ENCODE peak calls at places on chromosomes 11 and 22, in four cellular contexts. I is bronchial epithelial cell, X is PC-3, V is GM06990. W is an unnamed sample.

GRCh38 chr22:41223535-41223934 is 17.2 kb downstream of the CHADL start:
- DNase-seq in I (peak; percentile 20), X (no peak), V (no peak), W (no peak)

GRCh38 chr11:117789241-117789640 is 7.8 kb downstream of the DSCAML1 start:
- DNase-seq in I (no peak), X (no peak), V (no peak), W (no peak)

GRCh38 chr22:49564054-49564453 is 263.6 kb downstream of the BRD1 start:
- DNase-seq in I (no peak), X (no peak), V (no peak), W (no peak)

GRCh38 chr11:134763030-134763388 is 351.0 kb upstream of the B3GAT1 start:
- DNase-seq in I (no peak), X (peak; percentile 62), V (no peak), W (no peak)

GRCh38 chr22:32509045-32509444 is 34.4 kb downstream of the FBXO7 start:
- DNase-seq in I (no peak), X (no peak), V (no peak), W (no peak)

GRCh38 chr22:39098026-39098425 is 982 bp downstream of the APOBEC3H start:
- DNase-seq in I (no peak), X (no peak), V (peak; percentile 62), W (no peak)

GRCh38 chr11:108122166-108122628 is 830 bp downstream of the ACAT1 start:
- DNase-seq in I (no peak), X (peak; percentile 28), V (no peak), W (no peak)

GRCh38 chr11:100639140-100639539 is 47.9 kb upstream of the ARHGAP42 start:
- DNase-seq in I (peak; percentile 94), X (no peak), V (no peak), W (no peak)

GRCh38 chr11:27914080-27914479 is 193.9 kb downstream of the KIF18A start:
- DNase-seq in I (peak; percentile 59), X (peak; percentile 56), V (no peak), W (no peak)

GRCh38 chr11:2574043-2574552 is 125.7 kb downstream of the KCNQ1OT1 start:
- DNase-seq in I (no peak), X (no peak), V (no peak), W (no peak)

GRCh38 chr11:34676227-34676626 is 55.3 kb downstream of the EHF start:
- DNase-seq in I (no peak), X (no peak), V (no peak), W (no peak)

GRCh38 chr22:37242395-37242918 is 1.6 kb downstream of the RAC2 start:
- DNase-seq in I (peak; percentile 67), X (peak; percentile 51), V (peak; percentile 83), W (peak; percentile 88)

GRCh38 chr11:69462106-69463045 is 19.1 kb upstream of the LINC01488 start:
- DNase-seq in I (no peak), X (no peak), V (no peak), W (no peak)

GRCh38 chr11:111913997-111914396 is 1.5 kb downstream of the HSPB2 start:
- DNase-seq in I (peak; percentile 44), X (peak; percentile 33), V (no peak), W (no peak)

GRCh38 chr11:21811572-21811971 is 381.3 kb upstream of the ANO5 start:
- DNase-seq in I (no peak), X (no peak), V (no peak), W (no peak)

GRCh38 chr11:57354699-57355098 is 16.5 kb downstream of the P2RX3 start:
- DNase-seq in I (no peak), X (no peak), V (no peak), W (no peak)

GRCh38 chr11:46889689-46890475 is 28.5 kb downstream of the LRP4 start:
- DNase-seq in I (peak; percentile 64), X (peak; percentile 83), V (peak; percentile 28), W (peak; percentile 62)

GRCh38 chr11:46890665-46891064 is 27.7 kb downstream of the LRP4 start:
- DNase-seq in I (peak; percentile 10), X (peak; percentile 14), V (no peak), W (no peak)

GRCh38 chr11:46892109-46892508 is 26.2 kb downstream of the LRP4 start:
- DNase-seq in I (no peak), X (no peak), V (no peak), W (no peak)

GRCh38 chr11:46888636-46889035 is 29.7 kb downstream of the LRP4 start:
- DNase-seq in I (no peak), X (no peak), V (no peak), W (no peak)

DNA sequence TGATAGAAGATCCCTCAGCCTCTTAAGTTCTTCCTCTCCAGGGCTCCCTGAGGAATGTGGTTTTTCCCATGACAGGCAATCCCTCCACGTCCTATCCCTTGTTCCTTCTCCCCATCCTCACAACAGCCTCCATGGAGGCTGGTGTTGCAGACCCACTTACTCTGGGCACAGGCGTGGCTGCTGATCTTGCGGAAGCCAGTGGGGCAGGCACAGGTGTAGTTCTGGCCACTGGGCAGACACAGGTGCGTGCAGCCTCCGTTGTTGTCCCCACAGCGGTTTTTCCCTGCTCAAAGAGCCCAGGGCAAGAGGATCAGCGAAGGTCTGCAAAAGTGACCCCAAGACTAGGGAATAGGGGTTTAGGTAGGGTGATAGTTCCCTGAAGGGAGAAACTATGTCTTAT is 29.1 kb downstream of the LRP4 start:
- DNase-seq in I (no peak), X (no peak), V (no peak), W (no peak)
- H3K4me3 ChIP-seq in I (no peak overlapping the region), X (no peak overlapping the region), V (no peak overlapping the region), W (no peak overlapping the region)

GRCh38 chr22:42644422-42645340 is 4.3 kb upstream of the ATP5MGL start:
- DNase-seq in I (no peak), X (no peak), V (no peak), W (no peak)

GRCh38 chr22:42641801-42642413 is 1.5 kb upstream of the ATP5MGL start:
- DNase-seq in I (no peak), X (no peak), V (no peak), W (no peak)

GRCh38 chr22:42642801-42643631 is 2.6 kb upstream of the ATP5MGL start:
- DNase-seq in I (no peak), X (no peak), V (peak; percentile 42), W (no peak)

GRCh38 chr22:42645341-42645937 is 3.8 kb downstream of the CYB5R3 start:
- DNase-seq in I (peak; percentile 41), X (no peak), V (no peak), W (no peak)

GRCh38 chr22:42643632-42644421 is 3.4 kb upstream of the ATP5MGL start:
- DNase-seq in I (no peak), X (no peak), V (no peak), W (no peak)
- H3K4me3 ChIP-seq in I (no peak overlapping the region), X (no peak overlapping the region), V (no peak overlapping the region), W (no peak overlapping the region)

GRCh38 chr11:104339383-104339831 is 175.5 kb upstream of the PDGFD start:
- DNase-seq in I (no peak), X (no peak), V (no peak), W (no peak)
- H3K4me3 ChIP-seq in I (no peak overlapping the region), X (no peak overlapping the region), V (no peak overlapping the region), W (no peak overlapping the region)

GRCh38 chr11:6607190-6607635 is 3.6 kb downstream of the ILK start:
- DNase-seq in I (no peak), X (no peak), V (no peak), W (no peak)
- H3K4me3 ChIP-seq in I (no peak overlapping the region), X (no peak overlapping the region), V (peak overlapping the region; percentile 9), W (peak overlapping the region; percentile 3)

GRCh38 chr22:17368727-17369552 is at the start of gene CECR2:
- DNase-seq in I (no peak), X (no peak), V (peak; percentile 12), W (no peak)

GRCh38 chr22:17368144-17368726 is 1.0 kb upstream of the CECR2 start:
- DNase-seq in I (no peak), X (no peak), V (no peak), W (no peak)

GRCh38 chr22:17369553-17370035 is 334 bp downstream of the CECR2 start:
- DNase-seq in I (no peak), X (no peak), V (peak; percentile 37), W (no peak)

GRCh38 chr22:17366329-17366728 is 2.9 kb upstream of the CECR2 start:
- DNase-seq in I (no peak), X (no peak), V (no peak), W (no peak)

GRCh38 chr22:17366830-17367229 is 2.4 kb upstream of the CECR2 start:
- DNase-seq in I (no peak), X (no peak), V (peak; percentile 22), W (no peak)
- H3K4me3 ChIP-seq in I (no peak overlapping the region), X (no peak overlapping the region), V (no peak overlapping the region), W (no peak overlapping the region)

GRCh38 chr11:107018902-107019493 is 722 bp upstream of the GUCY1A2 start:
- DNase-seq in I (peak; percentile 41), X (peak; percentile 75), V (peak; percentile 40), W (no peak)

GRCh38 chr11:107017433-107018227 is 646 bp downstream of the GUCY1A2 start:
- DNase-seq in I (no peak), X (peak; percentile 21), V (peak; percentile 47), W (no peak)

GRCh38 chr11:107017104-107017432 is 1.2 kb downstream of the GUCY1A2 start:
- DNase-seq in I (no peak), X (no peak), V (no peak), W (no peak)

GRCh38 chr11:107014871-107015270 is 3.4 kb downstream of the GUCY1A2 start:
- DNase-seq in I (peak; percentile 57), X (peak; percentile 76), V (no peak), W (no peak)

GRCh38 chr11:107018274-107018901 is at the start of gene GUCY1A2:
- DNase-seq in I (no peak), X (no peak), V (peak; percentile 13), W (no peak)
- H3K4me3 ChIP-seq in I (peak within 1 kb of the TSS; percentile 22), X (peak within 1 kb of the TSS; percentile 57), V (peak within 1 kb of the TSS; percentile 38), W (no peak within 1 kb of the TSS)

DNA sequence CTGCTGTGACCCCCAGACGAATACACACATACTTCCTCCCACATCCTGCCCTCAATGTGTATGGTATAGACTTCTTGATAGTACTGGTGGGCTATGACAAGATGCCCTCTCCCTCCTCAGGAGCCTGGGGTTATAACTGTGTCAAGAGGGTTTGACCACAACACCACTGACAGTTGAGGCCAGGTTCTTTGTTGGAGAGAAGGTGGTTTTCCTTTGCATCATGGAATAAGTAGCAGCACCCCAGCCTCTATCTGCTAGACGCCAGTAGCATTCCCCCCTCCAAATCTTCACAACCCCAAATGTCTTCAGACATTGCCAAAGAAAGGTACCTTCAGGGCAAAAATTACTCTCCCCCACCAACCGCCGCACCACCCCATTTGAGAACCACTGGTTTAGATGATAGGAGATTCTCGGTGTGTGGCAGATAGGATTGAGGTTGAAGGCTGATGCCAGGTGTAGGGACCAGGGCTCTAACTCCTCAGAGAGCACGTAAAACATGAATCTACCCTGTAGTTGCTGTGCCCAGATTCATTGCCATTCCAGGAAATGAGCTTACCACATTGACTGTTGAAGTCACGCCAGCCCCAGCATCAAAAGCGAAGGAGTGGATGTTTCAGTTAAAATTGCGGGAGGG is 5.5 kb upstream of the MYO18B start:
- DNase-seq in I (no peak), X (no peak), V (no peak), W (no peak)
- H3K4me3 ChIP-seq in I (no peak overlapping the region), X (no peak overlapping the region), V (no peak overlapping the region), W (no peak overlapping the region)

GRCh38 chr11:96265236-96265737 is 77.7 kb downstream of the MAML2 start:
- DNase-seq in I (no peak), X (no peak), V (no peak), W (no peak)

GRCh38 chr11:96264364-96264763 is 78.6 kb downstream of the MAML2 start:
- DNase-seq in I (no peak), X (no peak), V (no peak), W (no peak)

GRCh38 chr11:96267490-96268010 is 75.4 kb downstream of the MAML2 start:
- DNase-seq in I (no peak), X (no peak), V (peak; percentile 71), W (no peak)

GRCh38 chr11:96265972-96266371 is 77.0 kb downstream of the MAML2 start:
- DNase-seq in I (no peak), X (no peak), V (no peak), W (no peak)

GRCh38 chr11:96267001-96267489 is 76.0 kb downstream of the MAML2 start:
- DNase-seq in I (no peak), X (no peak), V (no peak), W (no peak)
- H3K4me3 ChIP-seq in I (no peak overlapping the region), X (no peak overlapping the region), V (no peak overlapping the region), W (peak overlapping the region; percentile 35)

W was measured in effector memory CD4-positive, alpha-beta T cell.